ENCODE peak calls at places on chromosomes 4 and X, in four cellular contexts. H, T, L and M are unnamed samples.

GRCh38 chr4:1997712-1998111 is 11.1 kb downstream of the NELFA start:
- DNase-seq in H (no peak), T (no peak), L (no peak), M (no peak)

GRCh38 chrX:55056820-55057690 is 17.8 kb upstream of the PAGE2B start:
- DNase-seq in H (peak; percentile 10), T (no peak), L (no peak), M (peak; percentile 28)

GRCh38 chr4:40452490-40452813 is 117.3 kb downstream of the CHRNA9 start:
- DNase-seq in H (no peak), T (no peak), L (no peak), M (no peak)

GRCh38 chr4:78788005-78788889 is 12.1 kb downstream of the BMP2K start:
- DNase-seq in H (no peak), T (no peak), L (no peak), M (no peak)

GRCh38 chr4:147037089-147037488 is 91.4 kb upstream of the TTC29 start:
- DNase-seq in H (no peak), T (no peak), L (no peak), M (no peak)

GRCh38 chr4:18524667-18525066 is 503.1 kb upstream of the LCORL start:
- DNase-seq in H (no peak), T (no peak), L (no peak), M (no peak)

GRCh38 chr4:154982187-154983047 is 201.3 kb downstream of the RBM46 start:
- DNase-seq in H (peak; percentile 69), T (peak; percentile 87), L (peak; percentile 43), M (peak; percentile 55)

GRCh38 chr4:106021737-106022410 is 126.6 kb downstream of the NPNT start:
- DNase-seq in H (no peak), T (no peak), L (no peak), M (no peak)

GRCh38 chr4:169267070-169267469 is 3.7 kb downstream of the SH3RF1 start:
- DNase-seq in H (peak; percentile 41), T (peak; percentile 54), L (no peak), M (no peak)

GRCh38 chr4:156838761-156839160 is 132.8 kb downstream of the PDGFC start:
- DNase-seq in H (no peak), T (peak; percentile 36), L (no peak), M (no peak)

GRCh38 chr4:153375303-153375702 is 30.8 kb downstream of the MND1 start:
- DNase-seq in H (no peak), T (no peak), L (no peak), M (no peak)

GRCh38 chr4:85644061-85644460 is 169.1 kb downstream of the ARHGAP24 start:
- DNase-seq in H (no peak), T (no peak), L (no peak), M (no peak)

GRCh38 chr4:5971077-5971447 is 47.2 kb downstream of the C4orf50 start:
- DNase-seq in H (no peak), T (peak; percentile 52), L (no peak), M (no peak)

GRCh38 chrX:153520286-153520917 is 3.0 kb downstream of the ATP2B3 start:
- DNase-seq in H (no peak), T (no peak), L (no peak), M (no peak)

GRCh38 chr4:7817877-7818675 is 121.6 kb downstream of the AFAP1 start:
- DNase-seq in H (no peak), T (no peak), L (no peak), M (no peak)

GRCh38 chrX:123408856-123409737 is 225.0 kb downstream of the GRIA3 start:
- DNase-seq in H (no peak), T (no peak), L (no peak), M (peak; percentile 31)

GRCh38 chrX:133090410-133090809 is 6.5 kb downstream of the USP26 start:
- DNase-seq in H (peak; percentile 23), T (no peak), L (no peak), M (no peak)

GRCh38 chr4:121140712-121141111 is 23.4 kb downstream of the TNIP3 start:
- DNase-seq in H (no peak), T (no peak), L (no peak), M (no peak)

GRCh38 chr4:186940476-186940875 is 216.8 kb upstream of the FAT1 start:
- DNase-seq in H (no peak), T (no peak), L (no peak), M (no peak)

GRCh38 chr4:145840162-145840768 is 98.4 kb downstream of the ZNF827 start:
- DNase-seq in H (peak; percentile 82), T (no peak), L (no peak), M (peak; percentile 78)

GRCh38 chr4:171812377-171813194 is 618 bp upstream of the GALNTL6 start:
- DNase-seq in H (no peak), T (peak; percentile 53), L (no peak), M (no peak)

GRCh38 chrX:74924449-74925209 is 623 bp downstream of the NEXMIF start:
- DNase-seq in H (no peak), T (peak; percentile 50), L (no peak), M (peak; percentile 65)

GRCh38 chr4:101356928-101357327 is 9.6 kb upstream of the PPP3CA start:
- DNase-seq in H (peak; percentile 92), T (no peak), L (peak; percentile 68), M (peak; percentile 41)

GRCh38 chr4:25065901-25066610 is 35.3 kb upstream of the LGI2 start:
- DNase-seq in H (no peak), T (no peak), L (no peak), M (no peak)

GRCh38 chrX:148049441-148049840 is 68.3 kb downstream of the FMR1NB start:
- DNase-seq in H (peak; percentile 56), T (peak; percentile 58), L (no peak), M (peak; percentile 54)

GRCh38 chr4:86452323-86452995 is 92.6 kb upstream of the MAPK10 start:
- DNase-seq in H (no peak), T (no peak), L (no peak), M (no peak)

GRCh38 chr4:177051473-177052060 is 258.1 kb upstream of the NEIL3 start:
- DNase-seq in H (peak; percentile 63), T (peak; percentile 88), L (peak; percentile 9), M (peak; percentile 69)

GRCh38 chrX:5236096-5236495 is 992.6 kb downstream of the NLGN4X start:
- DNase-seq in H (peak; percentile 58), T (peak; percentile 39), L (no peak), M (peak; percentile 74)

GRCh38 chr4:176425035-176425434 is 105.3 kb downstream of the SPCS3 start:
- DNase-seq in H (peak; percentile 77), T (no peak), L (no peak), M (no peak)

GRCh38 chr4:109009909-109010308 is 247.1 kb upstream of the ETNPPL start:
- DNase-seq in H (no peak), T (no peak), L (no peak), M (no peak)

GRCh38 chr4:19694829-19695228 is 556.9 kb upstream of the SLIT2 start:
- DNase-seq in H (no peak), T (no peak), L (no peak), M (no peak)

GRCh38 chrX:74291577-74291963 is 12.4 kb upstream of the ZCCHC13 start:
- DNase-seq in H (no peak), T (no peak), L (no peak), M (no peak)

GRCh38 chrX:40389555-40389954 is 191.2 kb upstream of the ATP6AP2 start:
- DNase-seq in H (no peak), T (no peak), L (no peak), M (no peak)

GRCh38 chr4:126757219-126757618 is 875.5 kb upstream of the INTU start:
- DNase-seq in H (no peak), T (no peak), L (no peak), M (peak; percentile 20)

GRCh38 chr4:126762651-126763247 is 870.0 kb upstream of the INTU start:
- DNase-seq in H (no peak), T (no peak), L (no peak), M (no peak)

GRCh38 chr4:126766266-126766665 is 866.5 kb upstream of the INTU start:
- DNase-seq in H (no peak), T (no peak), L (no peak), M (no peak)

GRCh38 chr4:126758493-126758892 is 874.3 kb upstream of the INTU start:
- DNase-seq in H (no peak), T (no peak), L (no peak), M (no peak)

GRCh38 chr4:126761947-126762650 is 870.7 kb upstream of the INTU start:
- DNase-seq in H (no peak), T (no peak), L (no peak), M (no peak)
- H3K9me2 ChIP-seq in H (no peaks in the 10 kb centered on the region), T (peaks cover 6% of the 10 kb centered on the region), L (no peaks in the 10 kb centered on the region), M (no peaks in the 10 kb centered on the region)

DNA sequence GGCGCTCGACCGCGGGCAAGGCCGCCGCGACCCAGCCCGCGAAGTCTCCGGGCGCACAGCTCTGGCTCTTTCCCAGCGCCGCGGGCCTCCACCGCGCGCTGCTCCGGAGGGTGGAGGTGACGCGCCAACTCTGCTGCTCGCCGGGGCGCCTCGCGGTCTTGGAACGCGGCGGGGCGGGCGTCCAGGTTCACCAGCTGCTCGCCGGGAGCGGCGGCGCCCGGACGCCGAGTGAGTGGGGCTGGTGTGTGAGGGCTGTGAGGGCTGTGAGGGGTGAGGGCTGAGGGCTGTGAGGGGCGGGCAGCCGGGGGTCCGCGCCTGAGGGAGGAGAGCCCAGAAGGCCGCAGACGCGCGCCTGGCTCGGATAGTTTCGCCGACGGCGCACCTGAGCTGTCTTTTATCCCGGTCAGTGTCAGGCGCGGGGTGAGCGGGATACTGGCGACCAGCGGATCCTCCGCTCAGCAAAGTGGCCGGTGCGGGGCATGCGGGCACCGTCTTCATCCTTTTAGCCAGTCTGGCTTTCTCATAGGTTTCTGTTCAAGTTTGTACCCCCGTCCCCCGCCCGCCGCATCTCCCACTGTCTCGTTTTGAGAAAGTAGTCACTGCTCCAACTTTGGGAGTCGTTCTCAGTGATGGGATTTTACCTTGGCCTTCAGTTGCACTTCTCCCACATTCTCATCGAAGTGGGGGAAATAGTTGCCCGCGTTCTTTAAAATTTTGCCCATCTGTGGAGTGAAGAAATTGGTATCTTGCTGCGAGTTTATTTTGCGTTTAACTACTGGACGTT is 580 bp downstream of the HERC5 start:
- DNase-seq in H (peak; percentile 21), T (peak; percentile 77), L (peak; percentile 35), M (peak; percentile 57)
- TF ChIP-seq EZH2 in H (no peak), T (no peak), L (no peak), M (no peak)

DNA sequence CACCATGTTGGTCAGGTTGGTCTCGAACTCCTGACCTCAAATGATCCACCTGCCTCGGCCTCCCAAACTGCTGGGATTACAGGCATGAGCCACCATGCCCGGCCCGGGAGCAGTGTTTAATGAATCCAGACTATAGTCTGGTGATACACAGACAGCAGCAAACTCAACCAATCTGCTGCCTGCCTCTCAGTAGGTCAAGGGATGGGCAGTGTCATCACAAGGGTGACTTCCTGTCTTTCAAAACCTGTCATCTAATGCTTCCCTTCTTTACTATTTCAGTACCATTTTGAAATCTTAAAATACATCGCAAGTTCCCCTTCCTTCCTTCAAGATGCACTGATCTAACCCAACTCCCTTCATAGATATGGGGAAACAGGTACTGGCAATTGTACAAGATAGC is 8.4 kb downstream of the RPL39 start:
- DNase-seq in H (no peak), T (no peak), L (no peak), M (no peak)
- H3K36me3 ChIP-seq in H (peaks cover 23% of the 10 kb centered on the region), T (peaks cover 8% of the 10 kb centered on the region), L (peaks cover 35% of the 10 kb centered on the region), M (peaks cover 4% of the 10 kb centered on the region)

DNA sequence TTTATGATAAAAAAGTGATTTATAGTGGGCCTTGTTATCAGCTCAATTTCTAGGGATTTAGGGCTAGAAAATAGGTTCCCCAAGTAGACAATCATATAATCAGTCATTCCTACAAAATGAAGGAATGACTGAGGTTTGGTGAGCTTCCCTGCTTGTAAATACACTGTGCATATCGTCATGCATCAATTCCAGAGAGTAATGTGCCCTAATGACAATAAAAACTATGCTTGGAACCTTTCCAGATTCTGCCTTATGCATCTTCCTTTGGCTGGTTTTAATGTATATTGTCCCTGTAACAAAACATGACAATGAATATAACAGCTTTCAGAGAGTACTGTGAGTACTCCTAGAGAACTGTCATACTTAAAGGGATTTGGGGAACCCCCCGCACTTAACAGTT is 1310.9 kb downstream of the PCDH7 start:
- DNase-seq in H (peak; percentile 22), T (no peak), L (no peak), M (no peak)
- H3K9me2 ChIP-seq in H (no peaks in the 10 kb centered on the region), T (no peaks in the 10 kb centered on the region), L (peaks cover 4% of the 10 kb centered on the region), M (no peaks in the 10 kb centered on the region)